ENCODE peak calls at places on chromosomes 3 and 15, in six cellular contexts. One of them, this sample, is unnamed.
A peak's percentile ranks its signal among the peaks of the same experiment; 100 is the strongest.

GRCh38 chr3:84277822-84278221 is 681.0 kb upstream of the CADM2 start:
- DNase-seq in trophoblast cell: no peak
- DNase-seq in astrocyte: no peak
- DNase-seq in H9: no peak
- DNase-seq in K562: no peak
- DNase-seq in HCT116: no peak
- DNase-seq in this sample: no peak

GRCh38 chr3:179613807-179614206 is 9.2 kb downstream of the NDUFB5 start:
- DNase-seq in trophoblast cell: peak; percentile 60
- DNase-seq in astrocyte: peak; percentile 60
- DNase-seq in H9: no peak
- DNase-seq in K562: no peak
- DNase-seq in HCT116: no peak
- DNase-seq in this sample: peak; percentile 15

GRCh38 chr15:41161336-41161735 is 45.3 kb upstream of the INO80 start:
- DNase-seq in trophoblast cell: no peak
- DNase-seq in astrocyte: peak; percentile 42
- DNase-seq in H9: no peak
- DNase-seq in K562: no peak
- DNase-seq in HCT116: no peak
- DNase-seq in this sample: peak; percentile 47

GRCh38 chr3:15205934-15206661 is at the start of gene CAPN7:
- DNase-seq in trophoblast cell: peak; percentile 95
- DNase-seq in astrocyte: peak; percentile 84
- DNase-seq in H9: peak; percentile 87
- DNase-seq in K562: peak; percentile 98
- DNase-seq in HCT116: peak; percentile 85
- DNase-seq in this sample: peak; percentile 93

GRCh38 chr3:54320376-54320775 is 198.0 kb downstream of the CACNA2D3 start:
- DNase-seq in trophoblast cell: no peak
- DNase-seq in astrocyte: no peak
- DNase-seq in H9: no peak
- DNase-seq in K562: no peak
- DNase-seq in HCT116: no peak
- DNase-seq in this sample: no peak

GRCh38 chr3:38374221-38374620 is 27.6 kb downstream of the XYLB start:
- DNase-seq in trophoblast cell: no peak
- DNase-seq in astrocyte: no peak
- DNase-seq in H9: no peak
- DNase-seq in K562: no peak
- DNase-seq in HCT116: no peak
- DNase-seq in this sample: no peak

GRCh38 chr3:87792532-87793321 is 266.1 kb downstream of the CGGBP1 start:
- DNase-seq in trophoblast cell: no peak
- DNase-seq in astrocyte: no peak
- DNase-seq in H9: peak; percentile 59
- DNase-seq in K562: peak; percentile 46
- DNase-seq in HCT116: no peak
- DNase-seq in this sample: peak; percentile 0

GRCh38 chr15:26113296-26113695 is 250.2 kb upstream of the ATP10A start:
- DNase-seq in trophoblast cell: no peak
- DNase-seq in astrocyte: no peak
- DNase-seq in H9: peak; percentile 68
- DNase-seq in K562: no peak
- DNase-seq in HCT116: no peak
- DNase-seq in this sample: no peak

GRCh38 chr15:78565951-78566774 is 843 bp downstream of the CHRNA5 start:
- DNase-seq in trophoblast cell: peak; percentile 7
- DNase-seq in astrocyte: peak; percentile 9
- DNase-seq in H9: peak; percentile 40
- DNase-seq in K562: peak; percentile 23
- DNase-seq in HCT116: no peak
- DNase-seq in this sample: peak; percentile 15

GRCh38 chr15:67186226-67186649 is 68.2 kb downstream of the AAGAB start:
- DNase-seq in trophoblast cell: no peak
- DNase-seq in astrocyte: no peak
- DNase-seq in H9: no peak
- DNase-seq in K562: no peak
- DNase-seq in HCT116: no peak
- DNase-seq in this sample: no peak

GRCh38 chr3:102687851-102688555 is 253.2 kb downstream of the ZPLD1 start:
- DNase-seq in trophoblast cell: no peak
- DNase-seq in astrocyte: no peak
- DNase-seq in H9: no peak
- DNase-seq in K562: no peak
- DNase-seq in HCT116: no peak
- DNase-seq in this sample: no peak

GRCh38 chr15:60444289-60444912 is 34.5 kb downstream of the ICE2 start:
- DNase-seq in trophoblast cell: peak; percentile 4
- DNase-seq in astrocyte: peak; percentile 22
- DNase-seq in H9: no peak
- DNase-seq in K562: no peak
- DNase-seq in HCT116: no peak
- DNase-seq in this sample: peak; percentile 29

GRCh38 chr3:115581347-115582135 is 41.8 kb upstream of the GAP43 start:
- DNase-seq in trophoblast cell: no peak
- DNase-seq in astrocyte: peak; percentile 7
- DNase-seq in H9: no peak
- DNase-seq in K562: no peak
- DNase-seq in HCT116: no peak
- DNase-seq in this sample: peak; percentile 68

GRCh38 chr3:146557745-146558144 is 13.3 kb upstream of the PLSCR1 start:
- DNase-seq in trophoblast cell: no peak
- DNase-seq in astrocyte: no peak
- DNase-seq in H9: no peak
- DNase-seq in K562: no peak
- DNase-seq in HCT116: no peak
- DNase-seq in this sample: no peak

GRCh38 chr3:190070623-190071347 is 49.9 kb downstream of the P3H2 start:
- DNase-seq in trophoblast cell: peak; percentile 46
- DNase-seq in astrocyte: peak; percentile 94
- DNase-seq in H9: no peak
- DNase-seq in K562: no peak
- DNase-seq in HCT116: no peak
- DNase-seq in this sample: peak; percentile 95

GRCh38 chr3:40109641-40110490 is 199.6 kb upstream of the EIF1B start:
- DNase-seq in trophoblast cell: peak; percentile 37
- DNase-seq in astrocyte: no peak
- DNase-seq in H9: peak; percentile 55
- DNase-seq in K562: no peak
- DNase-seq in HCT116: no peak
- DNase-seq in this sample: no peak

GRCh38 chr3:184808021-184808420 is 3.9 kb upstream of the VPS8 start:
- DNase-seq in trophoblast cell: no peak
- DNase-seq in astrocyte: no peak
- DNase-seq in H9: peak; percentile 81
- DNase-seq in K562: no peak
- DNase-seq in HCT116: peak; percentile 44
- DNase-seq in this sample: no peak

GRCh38 chr15:77107531-77108355 is 36.8 kb upstream of the TSPAN3 start:
- DNase-seq in trophoblast cell: peak; percentile 14
- DNase-seq in astrocyte: peak; percentile 18
- DNase-seq in H9: peak; percentile 79
- DNase-seq in K562: peak; percentile 45
- DNase-seq in HCT116: no peak
- DNase-seq in this sample: peak; percentile 33

GRCh38 chr3:144085964-144086363 is 114.3 kb downstream of the DIPK2A start:
- DNase-seq in trophoblast cell: no peak
- DNase-seq in astrocyte: no peak
- DNase-seq in H9: no peak
- DNase-seq in K562: no peak
- DNase-seq in HCT116: no peak
- DNase-seq in this sample: peak; percentile 80

GRCh38 chr3:125240496-125240895 is 27.9 kb upstream of the SLC12A8 start:
- DNase-seq in trophoblast cell: no peak
- DNase-seq in astrocyte: peak; percentile 35
- DNase-seq in H9: no peak
- DNase-seq in K562: no peak
- DNase-seq in HCT116: no peak
- DNase-seq in this sample: peak; percentile 52

DNA sequence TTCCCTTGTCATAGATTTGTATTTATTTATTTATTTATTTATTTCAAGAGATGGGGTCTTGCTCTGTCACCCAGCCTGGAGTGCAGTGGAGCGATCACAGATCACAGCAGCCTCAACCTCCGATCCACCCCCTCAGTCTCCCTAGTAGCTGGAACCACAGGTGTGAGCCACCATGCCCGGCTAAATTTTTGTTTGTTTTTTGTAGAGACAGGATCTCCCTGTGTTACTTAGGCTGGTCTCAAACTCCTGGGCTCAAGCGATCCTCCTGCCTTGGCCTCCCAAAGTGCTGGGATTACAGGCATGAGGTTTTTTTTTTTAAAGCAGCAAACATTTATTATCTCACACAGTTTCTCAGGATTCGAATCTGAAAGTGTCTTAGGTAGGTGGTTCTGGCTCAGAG is 2.5 kb downstream of the TTBK2 start:
- DNase-seq in trophoblast cell: no peak
- DNase-seq in astrocyte: no peak
- DNase-seq in H9: no peak
- DNase-seq in K562: no peak
- DNase-seq in HCT116: no peak
- DNase-seq in this sample: no peak
- H3K79me2 ChIP-seq in trophoblast cell: peaks cover 2% of the 10 kb centered on the region
- H3K79me2 ChIP-seq in astrocyte: peaks cover 20% of the 10 kb centered on the region
- H3K79me2 ChIP-seq in H9: peaks cover 2% of the 10 kb centered on the region
- H3K79me2 ChIP-seq in K562: peaks cover 48% of the 10 kb centered on the region
- H3K79me2 ChIP-seq in HCT116: no peaks in the 10 kb centered on the region
- H3K79me2 ChIP-seq in this sample: peaks cover 11% of the 10 kb centered on the region

GRCh38 chr3:137046746-137047145 is 89.0 kb downstream of the IL20RB start:
- DNase-seq in trophoblast cell: no peak
- DNase-seq in astrocyte: no peak
- DNase-seq in H9: no peak
- DNase-seq in K562: no peak
- DNase-seq in HCT116: no peak
- DNase-seq in this sample: no peak
- H3K79me2 ChIP-seq in trophoblast cell: no peaks in the 10 kb centered on the region
- H3K79me2 ChIP-seq in astrocyte: no peaks in the 10 kb centered on the region
- H3K79me2 ChIP-seq in H9: no peaks in the 10 kb centered on the region
- H3K79me2 ChIP-seq in K562: no peaks in the 10 kb centered on the region
- H3K79me2 ChIP-seq in HCT116: no peaks in the 10 kb centered on the region
- H3K79me2 ChIP-seq in this sample: no peaks in the 10 kb centered on the region

GRCh38 chr15:64637412-64637811 is 138.0 kb downstream of the RBPMS2 start:
- DNase-seq in trophoblast cell: no peak
- DNase-seq in astrocyte: no peak
- DNase-seq in H9: no peak
- DNase-seq in K562: no peak
- DNase-seq in HCT116: no peak
- DNase-seq in this sample: no peak

GRCh38 chr15:64642875-64643274 is 132.5 kb downstream of the RBPMS2 start:
- DNase-seq in trophoblast cell: no peak
- DNase-seq in astrocyte: no peak
- DNase-seq in H9: no peak
- DNase-seq in K562: no peak
- DNase-seq in HCT116: no peak
- DNase-seq in this sample: no peak

GRCh38 chr15:64643685-64644084 is 131.7 kb downstream of the RBPMS2 start:
- DNase-seq in trophoblast cell: no peak
- DNase-seq in astrocyte: no peak
- DNase-seq in H9: no peak
- DNase-seq in K562: no peak
- DNase-seq in HCT116: no peak
- DNase-seq in this sample: no peak

GRCh38 chr15:64636541-64636940 is 138.8 kb downstream of the RBPMS2 start:
- DNase-seq in trophoblast cell: no peak
- DNase-seq in astrocyte: no peak
- DNase-seq in H9: no peak
- DNase-seq in K562: no peak
- DNase-seq in HCT116: no peak
- DNase-seq in this sample: peak; percentile 9

GRCh38 chr15:64640146-64640868 is 135.1 kb downstream of the RBPMS2 start:
- DNase-seq in trophoblast cell: peak; percentile 45
- DNase-seq in astrocyte: peak; percentile 26
- DNase-seq in H9: no peak
- DNase-seq in K562: no peak
- DNase-seq in HCT116: no peak
- DNase-seq in this sample: peak; percentile 41
- H3K79me2 ChIP-seq in trophoblast cell: no peaks in the 10 kb centered on the region
- H3K79me2 ChIP-seq in astrocyte: peaks cover 49% of the 10 kb centered on the region
- H3K79me2 ChIP-seq in H9: peaks cover 2% of the 10 kb centered on the region
- H3K79me2 ChIP-seq in K562: peaks cover 40% of the 10 kb centered on the region
- H3K79me2 ChIP-seq in HCT116: peaks cover 18% of the 10 kb centered on the region
- H3K79me2 ChIP-seq in this sample: no peaks in the 10 kb centered on the region

GRCh38 chr15:73586006-73586654 is 47.1 kb downstream of the NPTN start:
- DNase-seq in trophoblast cell: no peak
- DNase-seq in astrocyte: peak; percentile 14
- DNase-seq in H9: no peak
- DNase-seq in K562: no peak
- DNase-seq in HCT116: no peak
- DNase-seq in this sample: no peak

GRCh38 chr15:73582961-73583360 is 50.2 kb downstream of the NPTN start:
- DNase-seq in trophoblast cell: no peak
- DNase-seq in astrocyte: no peak
- DNase-seq in H9: no peak
- DNase-seq in K562: no peak
- DNase-seq in HCT116: no peak
- DNase-seq in this sample: no peak

GRCh38 chr15:73583568-73583967 is 49.6 kb downstream of the NPTN start:
- DNase-seq in trophoblast cell: no peak
- DNase-seq in astrocyte: no peak
- DNase-seq in H9: no peak
- DNase-seq in K562: no peak
- DNase-seq in HCT116: no peak
- DNase-seq in this sample: no peak

GRCh38 chr15:73584699-73585420 is 48.3 kb downstream of the NPTN start:
- DNase-seq in trophoblast cell: no peak
- DNase-seq in astrocyte: peak; percentile 3
- DNase-seq in H9: no peak
- DNase-seq in K562: no peak
- DNase-seq in HCT116: no peak
- DNase-seq in this sample: no peak
- H3K79me2 ChIP-seq in trophoblast cell: no peaks in the 10 kb centered on the region
- H3K79me2 ChIP-seq in astrocyte: peaks cover 22% of the 10 kb centered on the region
- H3K79me2 ChIP-seq in H9: no peaks in the 10 kb centered on the region
- H3K79me2 ChIP-seq in K562: no peaks in the 10 kb centered on the region
- H3K79me2 ChIP-seq in HCT116: no peaks in the 10 kb centered on the region
- H3K79me2 ChIP-seq in this sample: no peaks in the 10 kb centered on the region

DNA sequence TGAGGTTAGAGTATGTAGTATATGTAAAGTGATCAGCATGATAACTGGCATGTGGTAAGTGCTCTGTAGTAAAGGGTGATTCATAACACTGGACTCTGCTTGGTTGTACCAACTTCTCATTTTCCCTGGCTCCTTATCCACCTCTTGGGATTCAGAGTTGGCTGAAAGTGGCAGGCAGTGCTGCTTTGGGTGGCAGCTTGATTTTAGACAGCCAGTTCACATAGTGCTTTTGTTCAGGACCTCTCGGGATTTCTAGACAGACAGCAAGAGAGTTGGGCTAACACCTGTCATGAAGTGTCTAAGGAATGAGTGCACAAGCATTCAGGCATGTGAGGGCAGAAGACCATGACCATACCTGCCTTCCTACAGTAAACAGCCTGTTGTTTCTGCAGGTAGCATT is 69.0 kb downstream of the RBM6 start:
- DNase-seq in trophoblast cell: peak; percentile 53
- DNase-seq in astrocyte: peak; percentile 43
- DNase-seq in H9: no peak
- DNase-seq in K562: no peak
- DNase-seq in HCT116: no peak
- DNase-seq in this sample: peak; percentile 54
- H3K79me2 ChIP-seq in trophoblast cell: no peaks in the 10 kb centered on the region
- H3K79me2 ChIP-seq in astrocyte: peaks cover 23% of the 10 kb centered on the region
- H3K79me2 ChIP-seq in H9: no peaks in the 10 kb centered on the region
- H3K79me2 ChIP-seq in K562: peaks cover under 1% of the 10 kb centered on the region
- H3K79me2 ChIP-seq in HCT116: peaks cover 15% of the 10 kb centered on the region
- H3K79me2 ChIP-seq in this sample: no peaks in the 10 kb centered on the region

This sample was measured in fibroblast of lung.